ENCODE peak calls at places on chromosome X, in nine cellular contexts. O is breast epithelium, B is AG10803, Y is aorta, M is fibroblast of lung, D is K562, I is neuronal stem cell, F is foreskin fibroblast, H is ascending aorta. E is an unnamed sample.

GRCh38 chrX:122517781-122518180 is 666.3 kb upstream of the GRIA3 start:
- DNase-seq in O (no peak), B (peak), Y (no peak), M (peak), D (no peak), I (no peak), F (peak), H (no peak), E (no peak)

GRCh38 chrX:101799387-101799786 is 132.4 kb downstream of the ZMAT1 start:
- DNase-seq in O (peak), B (peak), Y (peak), M (peak), D (peak), I (peak), F (peak), H (peak), E (peak)

GRCh38 chrX:13307041-13307440 is 12.8 kb downstream of the ATXN3L start:
- DNase-seq in O (no peak), B (peak), Y (no peak), M (no peak), D (no peak), I (no peak), F (peak), H (no peak), E (no peak)

GRCh38 chrX:107301253-107301652 is 94.8 kb downstream of the DNAAF6 start:
- DNase-seq in O (no peak), B (no peak), Y (no peak), M (no peak), D (no peak), I (no peak), F (no peak), H (no peak), E (no peak)

GRCh38 chrX:37302569-37302968 is 46.6 kb upstream of the PRRG1 start:
- DNase-seq in O (no peak), B (peak), Y (no peak), M (peak), D (peak), I (no peak), F (peak), H (no peak), E (no peak)

GRCh38 chrX:9195199-9195880 is 161.4 kb upstream of the FAM9B start:
- DNase-seq in O (no peak), B (no peak), Y (no peak), M (no peak), D (no peak), I (no peak), F (no peak), H (no peak), E (no peak)

GRCh38 chrX:11478971-11479370 is 185.8 kb downstream of the AMELX start:
- DNase-seq in O (no peak), B (no peak), Y (no peak), M (no peak), D (no peak), I (no peak), F (no peak), H (no peak), E (no peak)

GRCh38 chrX:94676285-94676684 is 1002.3 kb downstream of the FAM133A start:
- DNase-seq in O (no peak), B (no peak), Y (no peak), M (no peak), D (no peak), I (no peak), F (no peak), H (no peak), E (no peak)

GRCh38 chrX:118571829-118572228 is 76.2 kb downstream of the DOCK11 start:
- DNase-seq in O (no peak), B (peak), Y (no peak), M (peak), D (no peak), I (no peak), F (peak), H (no peak), E (peak)

GRCh38 chrX:41333994-41334865 is at the start of gene DDX3X:
- DNase-seq in O (peak), B (peak), Y (peak), M (peak), D (peak), I (peak), F (peak), H (peak), E (peak)

GRCh38 chrX:41337140-41337539 is 3.2 kb downstream of the DDX3X start:
- DNase-seq in O (no peak), B (no peak), Y (no peak), M (no peak), D (no peak), I (no peak), F (no peak), H (no peak), E (no peak)

GRCh38 chrX:41336447-41336846 is 2.5 kb downstream of the DDX3X start:
- DNase-seq in O (no peak), B (no peak), Y (no peak), M (no peak), D (no peak), I (no peak), F (no peak), H (no peak), E (no peak)

GRCh38 chrX:41334866-41335589 is 1.1 kb downstream of the DDX3X start:
- DNase-seq in O (peak), B (peak), Y (peak), M (peak), D (peak), I (no peak), F (no peak), H (peak), E (no peak)

DNA sequence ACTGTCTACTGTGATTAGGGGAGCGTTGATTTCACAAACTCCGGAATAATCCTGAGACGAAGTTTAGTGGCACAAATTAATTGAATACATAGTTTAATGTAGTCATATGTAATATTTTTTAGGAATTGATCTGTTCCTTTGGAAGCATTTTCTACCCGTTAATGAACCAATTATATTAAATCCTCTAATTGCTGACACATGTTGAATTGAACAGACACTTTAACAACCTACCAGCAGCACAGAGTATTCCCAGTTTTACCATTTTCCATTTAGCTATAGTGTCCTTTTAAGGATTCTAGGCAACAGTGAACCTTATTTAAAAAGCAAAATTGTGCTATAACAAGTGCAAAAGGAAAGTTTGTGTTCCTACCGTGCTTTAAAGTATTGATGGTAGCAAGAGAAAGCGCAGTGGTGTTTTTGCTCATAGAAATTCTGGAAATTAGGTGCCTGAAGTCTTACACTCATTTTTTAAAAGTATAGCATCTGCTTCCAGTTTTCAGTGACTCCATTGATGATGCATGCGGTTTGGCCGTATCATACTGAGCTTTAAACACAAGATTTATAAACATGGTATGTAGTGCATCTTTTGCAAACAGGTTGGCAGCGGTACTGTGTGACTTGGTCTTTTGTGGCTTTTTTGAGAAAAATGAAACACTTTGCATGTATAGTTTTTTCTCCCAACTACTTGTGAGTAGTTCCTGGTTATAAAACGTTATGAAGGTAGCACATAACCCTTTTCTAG is 1.8 kb downstream of the DDX3X start:
- DNase-seq in O (no peak), B (peak), Y (no peak), M (peak), D (no peak), I (no peak), F (no peak), H (no peak), E (no peak)
- H3K4me3 ChIP-seq in O (peak), B (peak), Y (peak), M (peak), D (peak), I (peak), F (peak), H (peak), E (peak)

GRCh38 chrX:150017868-150018267 is 79.6 kb upstream of the EOLA2 start:
- DNase-seq in O (no peak), B (no peak), Y (no peak), M (no peak), D (no peak), I (no peak), F (no peak), H (no peak), E (no peak)

DNA sequence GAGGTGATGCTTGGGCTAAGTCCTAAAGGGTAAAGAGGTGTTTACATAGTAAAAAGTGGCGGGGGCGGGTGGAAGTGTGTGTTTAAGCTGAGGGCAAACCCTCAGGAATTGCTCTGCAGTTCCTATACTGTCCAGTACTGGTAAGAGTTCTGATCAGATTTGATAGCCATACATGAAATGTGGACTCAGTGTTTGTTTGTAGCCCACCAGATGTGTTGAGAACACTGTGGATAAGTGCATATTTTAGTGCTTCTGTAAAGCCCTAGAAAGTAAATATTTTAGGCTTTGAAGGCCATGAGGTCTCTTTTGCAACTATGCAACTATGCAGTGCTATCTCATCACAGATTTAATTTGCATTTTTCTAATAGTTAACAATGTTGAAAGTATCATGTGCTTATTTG is 80.6 kb upstream of the EOLA2 start:
- DNase-seq in O (no peak), B (peak), Y (no peak), M (peak), D (no peak), I (no peak), F (no peak), H (no peak), E (no peak)
- H3K4me3 ChIP-seq in O (no peak), B (no peak), Y (no peak), M (no peak), D (no peak), I (no peak), F (no peak), H (no peak), E (no peak)

DNA sequence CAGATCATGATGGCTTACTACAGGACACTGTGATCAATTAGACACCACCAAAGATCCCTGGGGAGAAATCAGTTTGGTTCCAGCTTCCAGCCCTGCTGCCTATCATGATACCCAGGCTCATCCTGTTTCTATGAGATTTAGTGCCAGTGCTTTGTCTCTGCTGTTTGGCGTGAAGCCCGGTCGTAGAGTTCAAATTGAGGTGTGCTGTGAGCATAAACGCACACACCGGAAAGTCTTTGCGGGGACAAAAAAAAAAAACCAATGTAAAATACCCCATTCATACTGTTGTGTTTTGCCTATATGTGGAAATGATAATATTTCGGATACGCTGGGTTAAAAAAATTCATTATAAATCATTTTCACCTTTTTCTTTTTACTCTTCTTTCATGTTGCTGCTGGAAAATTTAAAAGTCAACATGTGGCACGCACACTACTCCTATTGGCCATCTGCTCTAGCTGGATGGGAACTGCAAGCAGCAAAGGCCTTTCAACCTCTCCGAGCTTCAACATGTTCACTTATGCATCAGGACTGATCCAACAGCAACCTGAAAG is 611 bp upstream of the DKC1 start:
- DNase-seq in O (no peak), B (no peak), Y (no peak), M (no peak), D (no peak), I (no peak), F (no peak), H (no peak), E (no peak)
- H3K4me3 ChIP-seq in O (peak), B (peak), Y (peak), M (peak), D (peak), I (peak), F (peak), H (peak), E (peak)

GRCh38 chrX:72110051-72110926 is 21.4 kb downstream of the RTL5 start:
- DNase-seq in O (no peak), B (no peak), Y (no peak), M (no peak), D (no peak), I (no peak), F (no peak), H (no peak), E (no peak)
- H3K4me3 ChIP-seq in O (no peak), B (no peak), Y (no peak), M (no peak), D (no peak), I (no peak), F (no peak), H (no peak), E (no peak)

DNA sequence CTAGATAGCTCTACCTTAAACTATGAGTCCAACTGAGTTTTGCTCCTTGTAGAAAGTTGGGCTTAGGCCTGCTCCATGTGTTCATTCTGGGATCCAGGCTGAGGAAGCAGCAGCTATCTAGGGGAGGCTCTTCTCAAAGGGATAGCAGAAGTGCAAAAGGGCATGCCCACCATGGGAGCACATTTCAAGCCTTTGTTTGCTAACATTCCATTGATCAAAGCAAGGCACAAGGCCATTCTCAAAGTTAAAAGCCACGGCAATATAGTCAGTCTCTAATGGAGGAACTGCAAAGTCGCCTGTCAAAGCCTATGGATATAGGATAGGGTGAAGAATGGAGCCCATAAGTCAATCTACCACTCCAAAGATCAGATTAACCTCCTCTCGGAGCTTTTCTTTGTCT is 488.1 kb upstream of the ARX start:
- DNase-seq in O (no peak), B (no peak), Y (no peak), M (no peak), D (no peak), I (no peak), F (no peak), H (no peak), E (no peak)
- H3K4me3 ChIP-seq in O (no peak), B (no peak), Y (no peak), M (no peak), D (no peak), I (no peak), F (no peak), H (no peak), E (no peak)

GRCh38 chrX:72274526-72274925 is 2.5 kb downstream of the RPS4X start:
- DNase-seq in O (no peak), B (peak), Y (no peak), M (no peak), D (no peak), I (no peak), F (no peak), H (no peak), E (no peak)
- H3K4me3 ChIP-seq in O (no peak), B (peak), Y (no peak), M (peak), D (peak), I (no peak), F (peak), H (no peak), E (no peak)

GRCh38 chrX:130095249-130095648 is 15.0 kb downstream of the ELF4 start:
- DNase-seq in O (no peak), B (no peak), Y (no peak), M (no peak), D (no peak), I (no peak), F (no peak), H (no peak), E (no peak)

GRCh38 chrX:130094712-130095111 is 15.6 kb downstream of the ELF4 start:
- DNase-seq in O (no peak), B (no peak), Y (no peak), M (no peak), D (no peak), I (no peak), F (no peak), H (no peak), E (no peak)

GRCh38 chrX:130086414-130087207 is 23.7 kb downstream of the ELF4 start:
- DNase-seq in O (no peak), B (no peak), Y (no peak), M (no peak), D (no peak), I (no peak), F (no peak), H (no peak), E (no peak)

GRCh38 chrX:130093271-130093670 is 17.0 kb downstream of the ELF4 start:
- DNase-seq in O (no peak), B (no peak), Y (no peak), M (no peak), D (no peak), I (no peak), F (no peak), H (no peak), E (no peak)

DNA sequence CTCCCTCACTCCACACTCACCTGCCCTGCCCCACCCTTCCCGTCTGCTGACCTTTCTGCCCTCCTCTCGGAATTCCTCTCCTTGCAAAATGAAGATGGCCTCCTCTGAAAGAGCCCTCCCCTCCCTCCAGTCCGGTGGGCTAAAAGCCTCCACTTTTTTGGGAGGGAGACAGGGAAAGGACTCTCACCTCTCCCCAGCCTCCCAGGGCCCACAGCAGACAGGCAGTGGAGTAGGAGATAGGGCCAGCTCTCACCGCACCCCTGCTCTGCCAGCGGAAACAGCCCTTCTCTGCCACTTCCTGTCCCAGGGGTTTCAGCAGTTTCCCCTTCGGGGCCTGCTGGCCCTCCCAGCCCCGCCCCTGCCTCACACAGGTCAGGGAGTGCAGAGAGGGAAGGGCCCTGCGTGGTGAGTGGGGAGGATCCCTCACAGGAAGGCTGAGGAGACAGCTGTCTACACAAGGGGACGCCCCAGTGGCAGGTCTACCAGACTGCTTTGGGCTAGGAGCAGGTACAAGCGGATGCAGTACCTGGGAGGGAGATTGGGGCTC is 18.2 kb downstream of the ELF4 start:
- DNase-seq in O (no peak), B (no peak), Y (peak), M (no peak), D (peak), I (no peak), F (no peak), H (no peak), E (no peak)
- H3K4me3 ChIP-seq in O (no peak), B (no peak), Y (no peak), M (no peak), D (no peak), I (no peak), F (no peak), H (no peak), E (no peak)